ENCODE peak calls at places on chromosomes 2 and 18, in five cellular contexts. A, F, E, Z and U are unnamed samples.

GRCh38 chr2:45909677-45910191 is 258.3 kb downstream of the PRKCE start:
- DNase-seq in A (no peak), F (peak), E (no peak), Z (no peak), U (no peak)

GRCh38 chr2:221518201-221518936 is 53.7 kb downstream of the EPHA4 start:
- DNase-seq in A (no peak), F (peak), E (peak), Z (no peak), U (no peak)

GRCh38 chr18:28041366-28041765 is 135.6 kb downstream of the CDH2 start:
- DNase-seq in A (no peak), F (no peak), E (no peak), Z (peak), U (no peak)

GRCh38 chr18:2881490-2882195 is 34.8 kb downstream of the EMILIN2 start:
- DNase-seq in A (peak), F (no peak), E (no peak), Z (peak), U (no peak)

GRCh38 chr2:4502230-4502843 is 799.0 kb downstream of the DCDC2C start:
- DNase-seq in A (no peak), F (no peak), E (no peak), Z (no peak), U (no peak)

GRCh38 chr2:220956429-220956828 is 615.7 kb downstream of the EPHA4 start:
- DNase-seq in A (no peak), F (no peak), E (no peak), Z (no peak), U (no peak)

GRCh38 chr18:49898421-49898820 is 85.1 kb upstream of the ACAA2 start:
- DNase-seq in A (peak), F (peak), E (peak), Z (peak), U (peak)

GRCh38 chr2:85537600-85538506 is 1.1 kb upstream of the MAT2A start:
- DNase-seq in A (peak), F (no peak), E (peak), Z (no peak), U (no peak)

GRCh38 chr2:83967854-83968253 is 491.2 kb downstream of the SUCLG1 start:
- DNase-seq in A (no peak), F (no peak), E (no peak), Z (no peak), U (no peak)

GRCh38 chr2:219308142-219309093 is 783 bp downstream of the PTPRN start:
- DNase-seq in A (peak), F (peak), E (peak), Z (peak), U (peak)